ENCODE peak calls at places on chromosome 17, in eight cellular contexts. One of them, this sample, is unnamed.

GRCh38 chr17:42536372-42537155 is 523 bp downstream of the NAGLU start:
- DNase-seq in immature natural killer cell: peak
- DNase-seq in stimulated activated CD4-positive, alpha-beta T cell treated with anti-CD3 and anti-CD28 coated beads, TNF-alpha, amount 100 ng/mL, for 24 hours: peak
- DNase-seq in activated CD4-positive, alpha-beta memory T cell treated with anti-CD3 and anti-CD28 coated beads, Interleukin-2, amount 10 ng/mL, durations not matched to agents 7 days and 5 days: peak
- DNase-seq in stimulated activated naive B cell treated with anti-CD40 and anti-IgM and Interleukin-4, amounts not matched to agents 10 μg/mL and 1 μg/mL and 100 μg/mL, for 72 hours: peak
- DNase-seq in Daoy: peak
- DNase-seq in AG08395: peak
- DNase-seq in sigmoid colon: peak
- DNase-seq in this sample: peak

GRCh38 chr17:74522381-74523090 is 8.7 kb downstream of the CD300LB start:
- DNase-seq in immature natural killer cell: no peak
- DNase-seq in stimulated activated CD4-positive, alpha-beta T cell treated with anti-CD3 and anti-CD28 coated beads, TNF-alpha, amount 100 ng/mL, for 24 hours: no peak
- DNase-seq in sigmoid colon: no peak
- DNase-seq in activated CD4-positive, alpha-beta memory T cell treated with anti-CD3 and anti-CD28 coated beads, Interleukin-2, amount 10 ng/mL, durations not matched to agents 7 days and 5 days: no peak
- DNase-seq in Daoy: no peak
- DNase-seq in AG08395: no peak
- DNase-seq in stimulated activated naive B cell treated with anti-CD40 and anti-IgM and Interleukin-4, amounts not matched to agents 10 μg/mL and 1 μg/mL and 100 μg/mL, for 72 hours: no peak
- DNase-seq in this sample: no peak

GRCh38 chr17:78381601-78382168 is 3.2 kb downstream of the PGS1 start:
- DNase-seq in sigmoid colon: no peak
- DNase-seq in immature natural killer cell: peak
- DNase-seq in stimulated activated CD4-positive, alpha-beta T cell treated with anti-CD3 and anti-CD28 coated beads, TNF-alpha, amount 100 ng/mL, for 24 hours: no peak
- DNase-seq in stimulated activated naive B cell treated with anti-CD40 and anti-IgM and Interleukin-4, amounts not matched to agents 10 μg/mL and 1 μg/mL and 100 μg/mL, for 72 hours: no peak
- DNase-seq in Daoy: no peak
- DNase-seq in activated CD4-positive, alpha-beta memory T cell treated with anti-CD3 and anti-CD28 coated beads, Interleukin-2, amount 10 ng/mL, durations not matched to agents 7 days and 5 days: peak
- DNase-seq in AG08395: peak
- DNase-seq in this sample: no peak

GRCh38 chr17:21705021-21705601 is 12.8 kb downstream of the KCNJ18 start:
- DNase-seq in stimulated activated CD4-positive, alpha-beta T cell treated with anti-CD3 and anti-CD28 coated beads, TNF-alpha, amount 100 ng/mL, for 24 hours: no peak
- DNase-seq in stimulated activated naive B cell treated with anti-CD40 and anti-IgM and Interleukin-4, amounts not matched to agents 10 μg/mL and 1 μg/mL and 100 μg/mL, for 72 hours: no peak
- DNase-seq in Daoy: no peak
- DNase-seq in sigmoid colon: no peak
- DNase-seq in AG08395: no peak
- DNase-seq in activated CD4-positive, alpha-beta memory T cell treated with anti-CD3 and anti-CD28 coated beads, Interleukin-2, amount 10 ng/mL, durations not matched to agents 7 days and 5 days: no peak
- DNase-seq in immature natural killer cell: no peak
- DNase-seq in this sample: no peak

GRCh38 chr17:44293509-44294226 is 14.7 kb upstream of the RUNDC3A start:
- DNase-seq in activated CD4-positive, alpha-beta memory T cell treated with anti-CD3 and anti-CD28 coated beads, Interleukin-2, amount 10 ng/mL, durations not matched to agents 7 days and 5 days: no peak
- DNase-seq in sigmoid colon: no peak
- DNase-seq in Daoy: no peak
- DNase-seq in stimulated activated CD4-positive, alpha-beta T cell treated with anti-CD3 and anti-CD28 coated beads, TNF-alpha, amount 100 ng/mL, for 24 hours: no peak
- DNase-seq in AG08395: no peak
- DNase-seq in immature natural killer cell: peak
- DNase-seq in stimulated activated naive B cell treated with anti-CD40 and anti-IgM and Interleukin-4, amounts not matched to agents 10 μg/mL and 1 μg/mL and 100 μg/mL, for 72 hours: no peak
- DNase-seq in this sample: no peak

GRCh38 chr17:20059728-20060188 is 50.6 kb downstream of the SPECC1 start:
- DNase-seq in immature natural killer cell: no peak
- DNase-seq in AG08395: no peak
- DNase-seq in Daoy: peak
- DNase-seq in stimulated activated CD4-positive, alpha-beta T cell treated with anti-CD3 and anti-CD28 coated beads, TNF-alpha, amount 100 ng/mL, for 24 hours: no peak
- DNase-seq in stimulated activated naive B cell treated with anti-CD40 and anti-IgM and Interleukin-4, amounts not matched to agents 10 μg/mL and 1 μg/mL and 100 μg/mL, for 72 hours: no peak
- DNase-seq in sigmoid colon: no peak
- DNase-seq in activated CD4-positive, alpha-beta memory T cell treated with anti-CD3 and anti-CD28 coated beads, Interleukin-2, amount 10 ng/mL, durations not matched to agents 7 days and 5 days: no peak
- DNase-seq in this sample: no peak

GRCh38 chr17:40104570-40105471 is 4.4 kb upstream of the NR1D1 start:
- DNase-seq in sigmoid colon: no peak
- DNase-seq in stimulated activated CD4-positive, alpha-beta T cell treated with anti-CD3 and anti-CD28 coated beads, TNF-alpha, amount 100 ng/mL, for 24 hours: no peak
- DNase-seq in activated CD4-positive, alpha-beta memory T cell treated with anti-CD3 and anti-CD28 coated beads, Interleukin-2, amount 10 ng/mL, durations not matched to agents 7 days and 5 days: no peak
- DNase-seq in Daoy: no peak
- DNase-seq in stimulated activated naive B cell treated with anti-CD40 and anti-IgM and Interleukin-4, amounts not matched to agents 10 μg/mL and 1 μg/mL and 100 μg/mL, for 72 hours: no peak
- DNase-seq in AG08395: no peak
- DNase-seq in immature natural killer cell: no peak
- DNase-seq in this sample: no peak

GRCh38 chr17:5785867-5786509 is 201.7 kb upstream of the NLRP1 start:
- DNase-seq in stimulated activated CD4-positive, alpha-beta T cell treated with anti-CD3 and anti-CD28 coated beads, TNF-alpha, amount 100 ng/mL, for 24 hours: no peak
- DNase-seq in activated CD4-positive, alpha-beta memory T cell treated with anti-CD3 and anti-CD28 coated beads, Interleukin-2, amount 10 ng/mL, durations not matched to agents 7 days and 5 days: no peak
- DNase-seq in AG08395: peak
- DNase-seq in sigmoid colon: no peak
- DNase-seq in Daoy: peak
- DNase-seq in immature natural killer cell: no peak
- DNase-seq in stimulated activated naive B cell treated with anti-CD40 and anti-IgM and Interleukin-4, amounts not matched to agents 10 μg/mL and 1 μg/mL and 100 μg/mL, for 72 hours: peak
- DNase-seq in this sample: no peak

GRCh38 chr17:65730711-65731169 is 169.3 kb upstream of the AXIN2 start:
- DNase-seq in immature natural killer cell: no peak
- DNase-seq in activated CD4-positive, alpha-beta memory T cell treated with anti-CD3 and anti-CD28 coated beads, Interleukin-2, amount 10 ng/mL, durations not matched to agents 7 days and 5 days: no peak
- DNase-seq in AG08395: peak
- DNase-seq in stimulated activated naive B cell treated with anti-CD40 and anti-IgM and Interleukin-4, amounts not matched to agents 10 μg/mL and 1 μg/mL and 100 μg/mL, for 72 hours: no peak
- DNase-seq in Daoy: no peak
- DNase-seq in sigmoid colon: peak
- DNase-seq in stimulated activated CD4-positive, alpha-beta T cell treated with anti-CD3 and anti-CD28 coated beads, TNF-alpha, amount 100 ng/mL, for 24 hours: no peak
- DNase-seq in this sample: no peak

GRCh38 chr17:76614912-76615617 is 28.5 kb downstream of the ST6GALNAC1 start:
- DNase-seq in stimulated activated naive B cell treated with anti-CD40 and anti-IgM and Interleukin-4, amounts not matched to agents 10 μg/mL and 1 μg/mL and 100 μg/mL, for 72 hours: no peak
- DNase-seq in sigmoid colon: no peak
- DNase-seq in Daoy: no peak
- DNase-seq in activated CD4-positive, alpha-beta memory T cell treated with anti-CD3 and anti-CD28 coated beads, Interleukin-2, amount 10 ng/mL, durations not matched to agents 7 days and 5 days: no peak
- DNase-seq in AG08395: no peak
- DNase-seq in immature natural killer cell: no peak
- DNase-seq in stimulated activated CD4-positive, alpha-beta T cell treated with anti-CD3 and anti-CD28 coated beads, TNF-alpha, amount 100 ng/mL, for 24 hours: no peak
- DNase-seq in this sample: no peak

GRCh38 chr17:28227278-28228108 is 91.5 kb upstream of the TMEM97 start:
- DNase-seq in AG08395: peak
- DNase-seq in immature natural killer cell: no peak
- DNase-seq in sigmoid colon: no peak
- DNase-seq in stimulated activated naive B cell treated with anti-CD40 and anti-IgM and Interleukin-4, amounts not matched to agents 10 μg/mL and 1 μg/mL and 100 μg/mL, for 72 hours: peak
- DNase-seq in stimulated activated CD4-positive, alpha-beta T cell treated with anti-CD3 and anti-CD28 coated beads, TNF-alpha, amount 100 ng/mL, for 24 hours: peak
- DNase-seq in activated CD4-positive, alpha-beta memory T cell treated with anti-CD3 and anti-CD28 coated beads, Interleukin-2, amount 10 ng/mL, durations not matched to agents 7 days and 5 days: peak
- DNase-seq in Daoy: peak
- DNase-seq in this sample: peak

GRCh38 chr17:82228842-82229685 is at the start of gene SLC16A3:
- DNase-seq in AG08395: peak
- DNase-seq in activated CD4-positive, alpha-beta memory T cell treated with anti-CD3 and anti-CD28 coated beads, Interleukin-2, amount 10 ng/mL, durations not matched to agents 7 days and 5 days: peak
- DNase-seq in Daoy: peak
- DNase-seq in stimulated activated CD4-positive, alpha-beta T cell treated with anti-CD3 and anti-CD28 coated beads, TNF-alpha, amount 100 ng/mL, for 24 hours: peak
- DNase-seq in immature natural killer cell: peak
- DNase-seq in sigmoid colon: peak
- DNase-seq in stimulated activated naive B cell treated with anti-CD40 and anti-IgM and Interleukin-4, amounts not matched to agents 10 μg/mL and 1 μg/mL and 100 μg/mL, for 72 hours: peak
- DNase-seq in this sample: peak

GRCh38 chr17:16486373-16487250 is 5.4 kb downstream of the LRRC75A start:
- DNase-seq in Daoy: peak
- DNase-seq in AG08395: peak
- DNase-seq in stimulated activated naive B cell treated with anti-CD40 and anti-IgM and Interleukin-4, amounts not matched to agents 10 μg/mL and 1 μg/mL and 100 μg/mL, for 72 hours: no peak
- DNase-seq in stimulated activated CD4-positive, alpha-beta T cell treated with anti-CD3 and anti-CD28 coated beads, TNF-alpha, amount 100 ng/mL, for 24 hours: no peak
- DNase-seq in sigmoid colon: peak
- DNase-seq in immature natural killer cell: no peak
- DNase-seq in activated CD4-positive, alpha-beta memory T cell treated with anti-CD3 and anti-CD28 coated beads, Interleukin-2, amount 10 ng/mL, durations not matched to agents 7 days and 5 days: no peak
- DNase-seq in this sample: peak

GRCh38 chr17:2929881-2930533 is 133.4 kb downstream of the OR1D5 start:
- DNase-seq in immature natural killer cell: no peak
- DNase-seq in AG08395: peak
- DNase-seq in stimulated activated naive B cell treated with anti-CD40 and anti-IgM and Interleukin-4, amounts not matched to agents 10 μg/mL and 1 μg/mL and 100 μg/mL, for 72 hours: no peak
- DNase-seq in stimulated activated CD4-positive, alpha-beta T cell treated with anti-CD3 and anti-CD28 coated beads, TNF-alpha, amount 100 ng/mL, for 24 hours: peak
- DNase-seq in Daoy: peak
- DNase-seq in activated CD4-positive, alpha-beta memory T cell treated with anti-CD3 and anti-CD28 coated beads, Interleukin-2, amount 10 ng/mL, durations not matched to agents 7 days and 5 days: peak
- DNase-seq in sigmoid colon: no peak
- DNase-seq in this sample: peak

GRCh38 chr17:65374966-65375365 is 186.5 kb downstream of the AXIN2 start:
- DNase-seq in stimulated activated CD4-positive, alpha-beta T cell treated with anti-CD3 and anti-CD28 coated beads, TNF-alpha, amount 100 ng/mL, for 24 hours: no peak
- DNase-seq in stimulated activated naive B cell treated with anti-CD40 and anti-IgM and Interleukin-4, amounts not matched to agents 10 μg/mL and 1 μg/mL and 100 μg/mL, for 72 hours: no peak
- DNase-seq in sigmoid colon: no peak
- DNase-seq in activated CD4-positive, alpha-beta memory T cell treated with anti-CD3 and anti-CD28 coated beads, Interleukin-2, amount 10 ng/mL, durations not matched to agents 7 days and 5 days: no peak
- DNase-seq in AG08395: no peak
- DNase-seq in Daoy: no peak
- DNase-seq in immature natural killer cell: no peak
- DNase-seq in this sample: no peak

GRCh38 chr17:78082988-78083387 is 45.6 kb downstream of the TMC6 start:
- DNase-seq in activated CD4-positive, alpha-beta memory T cell treated with anti-CD3 and anti-CD28 coated beads, Interleukin-2, amount 10 ng/mL, durations not matched to agents 7 days and 5 days: no peak
- DNase-seq in Daoy: no peak
- DNase-seq in AG08395: no peak
- DNase-seq in stimulated activated naive B cell treated with anti-CD40 and anti-IgM and Interleukin-4, amounts not matched to agents 10 μg/mL and 1 μg/mL and 100 μg/mL, for 72 hours: no peak
- DNase-seq in stimulated activated CD4-positive, alpha-beta T cell treated with anti-CD3 and anti-CD28 coated beads, TNF-alpha, amount 100 ng/mL, for 24 hours: no peak
- DNase-seq in sigmoid colon: no peak
- DNase-seq in immature natural killer cell: no peak
- DNase-seq in this sample: no peak

This sample was measured in WTC11.